ENCODE peak calls at places on chromosomes 6 and 20, in seven cellular contexts. U, Z, G, H, V, P and M are unnamed samples.

GRCh38 chr6:163637524-163637923 is 223.0 kb downstream of the QKI start:
- DNase-seq in V (no peak), G (no peak), U (no peak), P (no peak), Z (no peak), H (no peak), M (no peak)

GRCh38 chr20:48283470-48284110 is 498.3 kb upstream of the SULF2 start:
- DNase-seq in H (peak), V (peak), P (peak), Z (peak), G (no peak), U (no peak), M (peak)

GRCh38 chr20:18615020-18615652 is 27.3 kb downstream of the DTD1 start:
- DNase-seq in U (no peak), P (no peak), H (no peak), G (no peak), Z (no peak), V (no peak), M (no peak)

GRCh38 chr6:9455794-9456193 is 959.1 kb downstream of the TFAP2A start:
- DNase-seq in G (peak), U (no peak), P (no peak), V (no peak), H (no peak), Z (no peak), M (no peak)

GRCh38 chr6:52328303-52328662 is 33.7 kb upstream of the PAQR8 start:
- DNase-seq in G (no peak), Z (no peak), U (no peak), P (no peak), H (no peak), V (no peak), M (no peak)

GRCh38 chr6:18601515-18602035 is 214.4 kb downstream of the RNF144B start:
- DNase-seq in V (no peak), G (no peak), P (no peak), H (no peak), Z (peak), U (no peak), M (no peak)

GRCh38 chr6:158313989-158314388 is 1.7 kb downstream of the TULP4 start:
- DNase-seq in P (no peak), G (no peak), U (peak), Z (no peak), V (no peak), H (no peak), M (no peak)

GRCh38 chr6:45555981-45556771 is 178.4 kb upstream of the SUPT3H start:
- DNase-seq in G (no peak), P (peak), H (no peak), U (peak), Z (no peak), V (peak), M (no peak)

GRCh38 chr20:33419140-33419974 is 18.0 kb upstream of the CDK5RAP1 start:
- DNase-seq in H (no peak), Z (no peak), U (peak), P (peak), G (no peak), V (no peak), M (no peak)

GRCh38 chr6:53628354-53629119 is 37.0 kb downstream of the KLHL31 start:
- DNase-seq in G (no peak), U (no peak), H (no peak), P (no peak), V (peak), Z (no peak), M (no peak)

GRCh38 chr6:148566664-148567350 is 180.0 kb upstream of the UST start:
- DNase-seq in H (no peak), V (no peak), Z (no peak), U (no peak), P (no peak), G (no peak), M (no peak)

GRCh38 chr6:154410215-154410614 is 53.6 kb upstream of the IPCEF1 start:
- DNase-seq in P (no peak), V (no peak), U (no peak), H (no peak), Z (no peak), G (peak), M (no peak)

GRCh38 chr20:1805816-1806215 is 89.4 kb upstream of the SIRPA start:
- DNase-seq in P (no peak), G (no peak), U (no peak), Z (no peak), V (no peak), H (no peak), M (no peak)

GRCh38 chr20:58716476-58717277 is 24.1 kb downstream of the NPEPL1 start:
- DNase-seq in U (no peak), V (no peak), Z (peak), G (no peak), P (peak), H (no peak), M (no peak)

GRCh38 chr6:131631625-131632284 is 3.7 kb upstream of the MED23 start:
- DNase-seq in V (no peak), U (no peak), G (no peak), Z (no peak), P (no peak), H (no peak), M (no peak)

GRCh38 chr6:126963077-126963809 is 155.2 kb upstream of the RSPO3 start:
- DNase-seq in U (no peak), V (no peak), Z (no peak), G (no peak), P (no peak), H (no peak), M (no peak)

GRCh38 chr6:12249516-12250394 is 40.4 kb upstream of the EDN1 start:
- DNase-seq in V (no peak), U (no peak), P (no peak), G (no peak), H (no peak), Z (no peak), M (no peak)

GRCh38 chr20:61809006-61809770 is 256.5 kb downstream of the TAF4 start:
- DNase-seq in U (no peak), H (no peak), Z (no peak), V (no peak), P (no peak), G (no peak), M (no peak)

GRCh38 chr6:26197736-26198625 is 110.8 kb downstream of the HFE start:
- DNase-seq in Z (no peak), G (peak), V (peak), U (no peak), H (no peak), P (no peak), M (no peak)

GRCh38 chr6:5084787-5085637 is at the start of gene PPP1R3G:
- DNase-seq in P (peak), Z (no peak), G (peak), U (peak), H (no peak), V (peak), M (no peak)

GRCh38 chr20:51616060-51616459 is 73.5 kb upstream of the NFATC2 start:
- DNase-seq in H (no peak), V (no peak), G (no peak), P (no peak), Z (no peak), U (no peak), M (no peak)

GRCh38 chr6:80203283-80203682 is 96.8 kb downstream of the BCKDHB start:
- DNase-seq in P (no peak), H (no peak), U (no peak), V (no peak), G (no peak), Z (no peak), M (no peak)

GRCh38 chr20:24795444-24795843 is 153.6 kb upstream of the CST7 start:
- DNase-seq in H (no peak), U (no peak), Z (no peak), P (no peak), V (no peak), G (no peak), M (no peak)

GRCh38 chr6:132153221-132153896 is 202.2 kb upstream of the CCN2 start:
- DNase-seq in Z (no peak), G (no peak), V (peak), P (no peak), H (peak), U (no peak), M (no peak)

GRCh38 chr6:108644252-108644651 is 83.5 kb downstream of the FOXO3 start:
- DNase-seq in U (no peak), G (no peak), V (no peak), Z (no peak), H (no peak), P (no peak), M (no peak)

GRCh38 chr20:36687850-36688249 is 41.9 kb upstream of the SLA2 start:
- DNase-seq in V (no peak), H (no peak), G (no peak), Z (no peak), U (no peak), P (no peak), M (no peak)

GRCh38 chr6:48474136-48474535 is 363.1 kb upstream of the PTCHD4 start:
- DNase-seq in Z (no peak), V (no peak), U (no peak), P (no peak), H (no peak), G (no peak), M (no peak)

GRCh38 chr6:156816505-156816904 is 39.3 kb downstream of the ARID1B start:
- DNase-seq in V (peak), U (peak), G (no peak), Z (no peak), H (no peak), P (no peak), M (no peak)

GRCh38 chr6:11224252-11224965 is 8.1 kb downstream of the NEDD9 start:
- DNase-seq in U (no peak), G (no peak), V (peak), H (no peak), P (no peak), Z (no peak), M (no peak)

GRCh38 chr6:11222385-11223277 is 9.8 kb downstream of the NEDD9 start:
- DNase-seq in P (no peak), U (no peak), H (no peak), V (no peak), Z (no peak), G (no peak), M (no peak)

GRCh38 chr6:11218827-11219826 is 13.3 kb downstream of the NEDD9 start:
- DNase-seq in U (peak), G (no peak), P (peak), V (no peak), H (no peak), Z (no peak), M (no peak)

GRCh38 chr6:11223296-11223695 is 9.2 kb downstream of the NEDD9 start:
- DNase-seq in H (no peak), V (no peak), Z (no peak), U (no peak), G (no peak), P (no peak), M (no peak)

DNA sequence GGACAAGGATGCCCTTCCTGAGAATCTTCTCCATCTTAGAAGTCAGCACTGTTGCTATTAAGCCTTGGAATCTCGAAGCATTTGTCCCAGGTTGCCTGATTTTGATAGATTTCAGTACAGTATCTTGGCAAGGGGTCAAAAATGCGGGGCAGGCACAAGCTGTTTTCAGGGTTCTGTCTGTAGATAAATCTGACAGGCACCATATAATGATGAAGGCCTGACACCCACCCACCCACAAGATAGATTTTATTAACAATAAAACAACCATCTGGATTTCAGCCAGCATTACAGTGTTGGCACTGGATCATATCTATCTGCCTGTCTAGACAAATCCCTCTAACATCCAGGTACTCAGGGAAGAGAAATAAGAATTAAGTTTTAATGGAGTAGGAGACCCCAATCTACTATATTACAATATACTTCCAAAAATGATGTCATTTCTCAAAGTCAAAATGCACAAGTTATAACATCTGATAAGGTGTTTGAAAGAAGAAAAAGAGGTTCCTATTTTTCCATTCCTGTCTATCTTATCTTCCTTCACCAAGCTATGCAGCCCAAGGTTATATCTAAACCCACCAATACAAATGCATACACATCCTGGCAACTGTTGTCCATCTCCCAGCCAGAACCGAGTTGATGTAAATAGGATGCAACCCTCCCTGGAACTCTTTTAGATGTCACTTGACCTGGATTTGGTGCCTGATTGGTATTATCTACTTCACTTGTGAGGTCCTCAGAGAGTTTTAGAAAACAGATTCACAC is 10.7 kb downstream of the NEDD9 start:
- DNase-seq in V (no peak), G (no peak), P (no peak), U (no peak), Z (no peak), H (no peak), M (no peak)
- H3K4me3 ChIP-seq in V (no peak), G (no peak), P (peak), U (no peak), Z (no peak), H (no peak), M (no peak)

GRCh38 chr6:124393536-124393935 is 568.7 kb upstream of the RNF217 start:
- DNase-seq in H (no peak), Z (no peak), U (no peak), P (no peak), G (no peak), V (peak), M (no peak)

DNA sequence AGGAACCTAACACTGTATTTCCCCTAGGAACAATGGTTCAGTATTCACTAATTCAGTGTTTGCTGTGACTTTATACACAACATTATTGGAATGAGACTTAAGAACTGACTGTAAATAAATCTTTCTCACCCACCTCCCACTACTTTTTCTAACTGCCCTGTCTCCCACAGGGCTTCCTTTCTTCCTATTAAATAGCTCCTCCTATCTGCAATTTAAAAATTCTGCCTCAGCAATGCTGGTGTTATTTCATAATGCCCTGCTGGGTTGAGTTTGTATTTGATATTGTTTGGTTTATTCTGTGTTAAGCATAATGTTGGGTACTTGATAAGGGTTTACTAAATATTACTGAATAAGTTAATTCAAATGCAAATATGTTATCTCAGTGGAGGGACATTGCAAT is 573.1 kb upstream of the RNF217 start:
- DNase-seq in G (peak), U (no peak), Z (no peak), P (no peak), V (no peak), H (no peak), M (no peak)
- TF ChIP-seq CTCF in G (peak), U (no peak), Z (no peak), P (no peak), V (no peak), H (no peak), M (peak)

DNA sequence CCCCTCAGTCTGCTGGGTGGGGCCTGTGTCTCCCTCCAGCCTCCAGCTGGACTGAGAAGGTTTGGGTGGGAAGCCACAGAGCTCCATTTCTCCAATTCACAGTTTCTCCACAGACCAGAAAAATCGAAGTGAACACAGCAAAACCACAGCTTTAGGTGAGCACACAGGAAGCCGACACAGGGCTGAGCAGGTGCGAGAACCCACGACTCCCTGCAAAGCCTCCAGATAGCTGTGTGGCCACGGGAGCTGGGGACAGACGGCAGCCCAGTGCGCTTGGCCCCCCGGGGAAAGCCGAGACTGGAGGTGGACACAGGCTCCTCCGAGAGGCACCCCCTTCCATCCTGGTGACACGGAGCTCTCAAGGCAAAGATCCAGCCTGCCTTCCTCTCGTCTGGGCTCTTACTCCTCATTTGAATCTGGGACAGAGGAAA is 29.0 kb upstream of the MPC1 start:
- DNase-seq in U (no peak), V (no peak), H (no peak), G (no peak), Z (no peak), P (no peak), M (no peak)
- H3K4me3 ChIP-seq in U (no peak), V (no peak), H (no peak), G (no peak), Z (no peak), P (no peak), M (no peak)

DNA sequence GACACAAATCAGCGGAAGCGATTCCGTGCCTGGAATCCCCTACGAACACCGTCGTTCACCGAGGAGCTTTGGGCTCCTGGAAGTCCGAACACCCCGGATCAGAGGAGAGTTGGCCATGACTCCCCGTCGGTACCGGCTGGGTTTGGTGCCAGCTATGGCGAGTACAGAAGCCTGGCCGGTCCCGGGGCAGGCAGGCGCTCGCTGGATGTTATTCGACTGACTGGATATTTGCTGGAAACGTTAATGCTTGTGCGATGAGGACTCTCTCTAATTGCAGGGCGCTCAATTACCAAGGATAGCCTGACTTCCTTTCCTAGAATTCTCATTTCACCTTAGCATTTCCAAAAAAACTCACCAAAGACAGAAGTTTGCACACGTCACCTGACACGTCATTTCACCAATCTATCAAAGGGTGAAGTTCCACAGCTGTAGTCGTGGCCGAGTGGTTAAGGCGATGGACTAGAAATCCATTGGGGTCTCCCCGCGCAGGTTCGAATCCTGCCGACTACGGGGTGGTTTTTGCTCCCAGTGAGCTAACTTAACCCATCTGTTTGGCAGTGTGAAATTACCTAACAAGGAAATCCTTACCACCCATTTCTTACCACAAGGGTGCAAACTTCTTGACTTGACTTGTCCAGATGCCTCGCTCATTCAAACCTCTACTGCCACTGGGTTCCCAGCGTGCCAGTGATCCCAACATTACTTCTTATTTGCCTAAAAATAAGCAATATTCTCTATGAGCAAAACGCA is 22.7 kb upstream of the ZNF184 start:
- DNase-seq in V (peak), P (peak), Z (no peak), U (peak), G (peak), H (no peak), M (no peak)
- TF ChIP-seq CTCF in V (peak), P (no peak), Z (no peak), U (no peak), G (peak), H (no peak), M (peak)

GRCh38 chr20:41176711-41177552 is 39.6 kb downstream of the PLCG1 start:
- DNase-seq in G (no peak), P (no peak), Z (peak), U (peak), V (no peak), H (no peak), M (no peak)

GRCh38 chr20:41178495-41178894 is 41.2 kb downstream of the PLCG1 start:
- DNase-seq in Z (no peak), P (no peak), H (no peak), U (peak), G (no peak), V (no peak), M (no peak)

GRCh38 chr20:41178904-41179432 is 41.6 kb downstream of the PLCG1 start:
- DNase-seq in P (peak), H (no peak), V (no peak), U (peak), G (peak), Z (peak), M (no peak)

GRCh38 chr20:41175727-41176330 is 38.5 kb downstream of the PLCG1 start:
- DNase-seq in H (no peak), Z (no peak), V (no peak), P (no peak), U (peak), G (no peak), M (no peak)

GRCh38 chr20:41177636-41178035 is 40.3 kb downstream of the PLCG1 start:
- DNase-seq in U (peak), V (peak), Z (peak), G (peak), P (no peak), H (peak), M (peak)
- H3K4me3 ChIP-seq in U (no peak), V (no peak), Z (no peak), G (no peak), P (no peak), H (no peak), M (no peak)

GRCh38 chr6:39451831-39452230 is 129.3 kb upstream of the KCNK16 start:
- DNase-seq in H (no peak), G (no peak), Z (no peak), U (no peak), V (peak), P (no peak), M (no peak)
- TF ChIP-seq CTCF in H (peak), G (peak), Z (no peak), U (no peak), V (peak), P (peak), M (peak)

GRCh38 chr6:124995645-124996325 is 33.5 kb downstream of the RNF217 start:
- DNase-seq in G (no peak), P (no peak), U (no peak), V (no peak), H (no peak), Z (no peak), M (no peak)
- H3K4me3 ChIP-seq in G (no peak), P (no peak), U (no peak), V (no peak), H (no peak), Z (no peak), M (no peak)

GRCh38 chr20:49452011-49452482 is 30.4 kb downstream of the KCNB1 start:
- DNase-seq in Z (peak), U (peak), P (peak), G (no peak), H (no peak), V (peak), M (no peak)
- TF ChIP-seq CTCF in Z (no peak), U (no peak), P (no peak), G (no peak), H (no peak), V (no peak), M (no peak)